ENCODE peak calls at places on chromosomes 3 and 15, in ten cellular contexts. C is adipocyte, Z is IMR-90, L is NT2/D1, Q is neural progenitor cell, K is MM.1S, R is fibroblast of lung, V is GM23248, P is neuronal stem cell, J is kidney. W is an unnamed sample.

GRCh38 chr3:53668872-53669271 is 174.5 kb downstream of the CACNA1D start:
- DNase-seq in C (peak; percentile 47), Z (no peak), L (no peak), Q (peak; percentile 30), K (no peak), R (no peak), V (peak; percentile 52), P (no peak), J (no peak), W (no peak)

GRCh38 chr15:52481915-52482314 is 46.8 kb downstream of the MYO5A start:
- DNase-seq in C (peak; percentile 65), Z (peak; percentile 84), L (no peak), Q (no peak), K (peak; percentile 94), R (peak; percentile 94), V (peak; percentile 83), P (no peak), J (no peak), W (no peak)

GRCh38 chr3:128398586-128398985 is 68.1 kb downstream of the DNAJB8 start:
- DNase-seq in C (no peak), Z (no peak), L (no peak), Q (peak; percentile 80), K (no peak), R (no peak), V (no peak), P (no peak), J (no peak), W (peak; percentile 74)

GRCh38 chr3:109098245-109098644 is 19.7 kb downstream of the MORC1 start:
- DNase-seq in C (no peak), Z (no peak), L (peak; percentile 27), Q (peak; percentile 51), K (peak; percentile 35), R (no peak), V (no peak), P (no peak), J (no peak), W (peak; percentile 80)

GRCh38 chr3:99842826-99843589 is 25.3 kb downstream of the CMSS1 start:
- DNase-seq in C (peak; percentile 82), Z (peak; percentile 73), L (no peak), Q (peak; percentile 41), K (peak; percentile 24), R (peak; percentile 64), V (peak; percentile 78), P (no peak), J (no peak), W (no peak)

GRCh38 chr3:10521772-10522441 is 16.5 kb upstream of the ATP2B2 start:
- DNase-seq in C (no peak), Z (no peak), L (no peak), Q (no peak), K (no peak), R (no peak), V (no peak), P (no peak), J (no peak), W (peak; percentile 9)

GRCh38 chr3:61701019-61701418 is 139.6 kb downstream of the PTPRG start:
- DNase-seq in C (no peak), Z (no peak), L (no peak), Q (no peak), K (no peak), R (no peak), V (no peak), P (no peak), J (no peak), W (no peak)

GRCh38 chr3:15892828-15893227 is 95.0 kb upstream of the ANKRD28 start:
- DNase-seq in C (no peak), Z (peak; percentile 81), L (no peak), Q (no peak), K (no peak), R (peak; percentile 84), V (peak; percentile 75), P (no peak), J (no peak), W (no peak)

DNA sequence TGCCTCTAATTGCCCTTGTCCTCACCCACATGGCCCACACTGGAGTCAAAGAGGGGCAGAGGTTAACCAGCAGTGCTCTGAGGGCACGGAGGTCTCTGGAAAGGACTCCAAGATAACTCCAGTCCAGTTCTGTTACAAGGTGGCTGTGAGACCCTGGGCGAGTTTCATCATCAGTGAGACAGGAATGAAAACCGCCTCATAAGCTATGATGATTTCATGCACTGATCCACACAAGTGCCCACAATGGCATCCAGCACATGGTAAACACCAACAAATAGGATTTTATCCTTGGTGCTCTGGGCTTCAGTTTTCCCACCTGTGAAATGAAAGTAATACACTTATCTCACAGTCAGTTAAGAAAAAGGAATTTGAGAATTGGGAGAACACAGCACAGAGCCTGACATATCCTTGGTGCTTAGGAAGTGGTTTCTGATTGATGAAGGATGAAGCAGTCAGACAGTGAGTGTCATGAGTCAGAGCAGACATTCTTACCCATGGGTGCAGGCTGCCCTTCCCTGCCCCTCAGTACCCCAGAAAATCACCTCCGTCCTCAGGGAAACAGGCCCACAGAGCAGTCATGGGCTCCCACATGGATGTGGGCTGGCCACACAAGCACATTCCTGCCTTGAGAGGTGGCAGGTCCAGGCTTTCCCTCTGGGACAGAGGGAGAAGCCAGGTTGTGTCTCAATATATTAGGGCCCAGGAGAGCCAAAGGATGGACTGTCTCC is 48.4 kb downstream of the DAPK2 start:
- DNase-seq in C (no peak), Z (no peak), L (no peak), Q (no peak), K (no peak), R (no peak), V (peak; percentile 65), P (no peak), J (no peak), W (no peak)
- H3K9ac ChIP-seq in C (no peak overlapping the region), Z (no peak overlapping the region), L (no peak overlapping the region), Q (no peak overlapping the region), K (no peak overlapping the region), R (no peak overlapping the region), V (no peak overlapping the region), P (no peak overlapping the region), J (no peak overlapping the region), W (no peak overlapping the region)

DNA sequence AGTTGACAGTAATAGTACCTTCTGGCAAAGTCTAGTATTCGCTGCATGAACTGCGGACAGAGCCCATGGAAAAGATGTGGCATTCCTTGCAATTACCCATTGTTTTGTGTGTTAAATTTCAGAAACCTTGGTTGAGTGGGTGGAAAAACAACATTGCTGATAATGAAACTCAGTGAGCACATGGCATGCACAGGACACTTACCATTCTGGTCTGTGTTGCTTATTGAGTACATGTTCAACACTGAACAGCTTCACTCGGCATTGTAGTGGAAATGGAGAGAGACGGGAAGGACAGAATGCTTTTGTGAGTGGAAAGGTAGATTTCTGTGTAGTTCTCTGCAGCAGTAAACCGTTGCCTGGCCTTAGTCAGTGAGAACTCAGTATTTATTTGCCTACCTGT is 165.3 kb downstream of the FNDC3B start:
- DNase-seq in C (no peak), Z (no peak), L (no peak), Q (no peak), K (no peak), R (peak; percentile 58), V (peak; percentile 37), P (no peak), J (no peak), W (no peak)
- H3K9me3 ChIP-seq in C (no peaks in the 10 kb centered on the region), Z (no peaks in the 10 kb centered on the region), L (peaks cover 20% of the 10 kb centered on the region), Q (no peaks in the 10 kb centered on the region), K (no peaks in the 10 kb centered on the region), R (no peaks in the 10 kb centered on the region), V (no peaks in the 10 kb centered on the region), P (peaks cover 4% of the 10 kb centered on the region), J (no peaks in the 10 kb centered on the region), W (peaks cover 25% of the 10 kb centered on the region)

DNA sequence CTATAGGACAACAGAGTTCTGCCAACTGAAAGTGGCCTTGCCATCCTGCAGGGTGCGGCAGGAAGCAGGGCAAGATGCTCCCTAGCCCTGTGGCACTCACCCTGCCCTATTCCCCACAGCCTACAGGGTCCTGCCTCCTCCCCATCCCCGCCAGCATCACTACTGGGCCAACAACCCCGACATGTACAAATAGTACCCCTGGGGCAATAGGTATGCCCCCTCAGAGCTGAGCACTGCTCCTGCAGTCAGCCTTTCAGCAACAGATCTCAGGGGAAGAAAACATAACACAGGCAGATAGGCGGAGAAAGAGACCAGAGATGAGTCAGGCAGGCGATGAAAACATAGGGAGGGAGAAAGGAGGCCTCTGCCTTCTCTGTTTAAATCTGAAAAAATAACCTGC is 74.7 kb downstream of the XXYLT1 start:
- DNase-seq in C (peak; percentile 74), Z (peak; percentile 61), L (no peak), Q (no peak), K (no peak), R (peak; percentile 63), V (peak; percentile 82), P (no peak), J (peak; percentile 39), W (peak; percentile 43)
- H3K9ac ChIP-seq in C (peak overlapping the region; percentile 69), Z (peak overlapping the region; percentile 20), L (no peak overlapping the region), Q (no peak overlapping the region), K (no peak overlapping the region), R (no peak overlapping the region), V (peak overlapping the region; percentile 60), P (no peak overlapping the region), J (no peak overlapping the region), W (no peak overlapping the region)

GRCh38 chr15:73849641-73850040 is 23.7 kb upstream of the TBC1D21 start:
- DNase-seq in C (no peak), Z (no peak), L (no peak), Q (no peak), K (no peak), R (no peak), V (no peak), P (no peak), J (no peak), W (no peak)
- H3K9me3 ChIP-seq in C (no peaks in the 10 kb centered on the region), Z (no peaks in the 10 kb centered on the region), L (no peaks in the 10 kb centered on the region), Q (no peaks in the 10 kb centered on the region), K (no peaks in the 10 kb centered on the region), R (no peaks in the 10 kb centered on the region), V (no peaks in the 10 kb centered on the region), P (no peaks in the 10 kb centered on the region), J (no peaks in the 10 kb centered on the region), W (no peaks in the 10 kb centered on the region)

W was measured in endodermal cell.